ENCODE peak calls at places on chromosomes 6 and 20, in nine cellular contexts. One of them, this sample, is unnamed.
A peak's percentile ranks its signal among the peaks of the same experiment; 100 is the strongest.

GRCh38 chr20:55544638-55545037 is 460.7 kb downstream of the CBLN4 start:
- DNase-seq in coronary artery: no peak
- DNase-seq in HTR-8/SVneo: no peak
- DNase-seq in myocyte: no peak
- DNase-seq in NCI-H2081 treated with DMSO at 0.1 percent for 48 hours: no peak
- DNase-seq in epithelial cell of esophagus: no peak
- DNase-seq in stimulated activated CD4-positive, alpha-beta T cell treated with anti-CD3 and anti-CD28 coated beads, TNF-alpha, amount 100 ng/mL, for 1 hour: no peak
- DNase-seq in amygdala: no peak
- DNase-seq in naive B cell: no peak
- DNase-seq in this sample: no peak

GRCh38 chr6:130431346-130431745 is 65.5 kb downstream of the TMEM200A start:
- DNase-seq in stimulated activated CD4-positive, alpha-beta T cell treated with anti-CD3 and anti-CD28 coated beads, TNF-alpha, amount 100 ng/mL, for 1 hour: no peak
- DNase-seq in epithelial cell of esophagus: no peak
- DNase-seq in naive B cell: no peak
- DNase-seq in NCI-H2081 treated with DMSO at 0.1 percent for 48 hours: no peak
- DNase-seq in myocyte: no peak
- DNase-seq in coronary artery: no peak
- DNase-seq in amygdala: no peak
- DNase-seq in HTR-8/SVneo: no peak
- DNase-seq in this sample: no peak

GRCh38 chr6:162364488-162364887 is 363.1 kb downstream of the PRKN start:
- DNase-seq in myocyte: no peak
- DNase-seq in NCI-H2081 treated with DMSO at 0.1 percent for 48 hours: no peak
- DNase-seq in stimulated activated CD4-positive, alpha-beta T cell treated with anti-CD3 and anti-CD28 coated beads, TNF-alpha, amount 100 ng/mL, for 1 hour: no peak
- DNase-seq in amygdala: no peak
- DNase-seq in coronary artery: no peak
- DNase-seq in naive B cell: no peak
- DNase-seq in epithelial cell of esophagus: no peak
- DNase-seq in HTR-8/SVneo: no peak
- DNase-seq in this sample: no peak

GRCh38 chr6:159170333-159170672 is 1.1 kb downstream of the FNDC1 start:
- DNase-seq in myocyte: no peak
- DNase-seq in HTR-8/SVneo: no peak
- DNase-seq in amygdala: no peak
- DNase-seq in stimulated activated CD4-positive, alpha-beta T cell treated with anti-CD3 and anti-CD28 coated beads, TNF-alpha, amount 100 ng/mL, for 1 hour: no peak
- DNase-seq in coronary artery: no peak
- DNase-seq in NCI-H2081 treated with DMSO at 0.1 percent for 48 hours: no peak
- DNase-seq in naive B cell: no peak
- DNase-seq in epithelial cell of esophagus: no peak
- DNase-seq in this sample: no peak

GRCh38 chr6:166555066-166555465 is 31.4 kb downstream of the RAMACL start:
- DNase-seq in NCI-H2081 treated with DMSO at 0.1 percent for 48 hours: no peak
- DNase-seq in HTR-8/SVneo: no peak
- DNase-seq in naive B cell: no peak
- DNase-seq in epithelial cell of esophagus: no peak
- DNase-seq in myocyte: no peak
- DNase-seq in amygdala: no peak
- DNase-seq in coronary artery: no peak
- DNase-seq in stimulated activated CD4-positive, alpha-beta T cell treated with anti-CD3 and anti-CD28 coated beads, TNF-alpha, amount 100 ng/mL, for 1 hour: no peak
- DNase-seq in this sample: no peak

GRCh38 chr6:161644521-161644920 is 370.7 kb upstream of the AGPAT4 start:
- DNase-seq in epithelial cell of esophagus: no peak
- DNase-seq in HTR-8/SVneo: no peak
- DNase-seq in coronary artery: no peak
- DNase-seq in amygdala: no peak
- DNase-seq in stimulated activated CD4-positive, alpha-beta T cell treated with anti-CD3 and anti-CD28 coated beads, TNF-alpha, amount 100 ng/mL, for 1 hour: no peak
- DNase-seq in naive B cell: no peak
- DNase-seq in myocyte: no peak
- DNase-seq in NCI-H2081 treated with DMSO at 0.1 percent for 48 hours: no peak
- DNase-seq in this sample: no peak

GRCh38 chr6:8219352-8219943 is 117.1 kb upstream of the EEF1E1 start:
- DNase-seq in stimulated activated CD4-positive, alpha-beta T cell treated with anti-CD3 and anti-CD28 coated beads, TNF-alpha, amount 100 ng/mL, for 1 hour: no peak
- DNase-seq in epithelial cell of esophagus: peak; percentile 61
- DNase-seq in HTR-8/SVneo: peak; percentile 51
- DNase-seq in myocyte: peak; percentile 67
- DNase-seq in NCI-H2081 treated with DMSO at 0.1 percent for 48 hours: no peak
- DNase-seq in naive B cell: peak; percentile 5
- DNase-seq in amygdala: no peak
- DNase-seq in coronary artery: no peak
- DNase-seq in this sample: peak; percentile 30

GRCh38 chr20:58818585-58819285 is 32.0 kb downstream of the GNAS-AS1 start:
- DNase-seq in epithelial cell of esophagus: peak; percentile 62
- DNase-seq in amygdala: no peak
- DNase-seq in coronary artery: no peak
- DNase-seq in NCI-H2081 treated with DMSO at 0.1 percent for 48 hours: no peak
- DNase-seq in HTR-8/SVneo: peak; percentile 92
- DNase-seq in myocyte: peak; percentile 91
- DNase-seq in naive B cell: no peak
- DNase-seq in stimulated activated CD4-positive, alpha-beta T cell treated with anti-CD3 and anti-CD28 coated beads, TNF-alpha, amount 100 ng/mL, for 1 hour: no peak
- DNase-seq in this sample: peak; percentile 55

GRCh38 chr20:62726716-62727583 is 18.3 kb downstream of the NTSR1 start:
- DNase-seq in NCI-H2081 treated with DMSO at 0.1 percent for 48 hours: no peak
- DNase-seq in epithelial cell of esophagus: no peak
- DNase-seq in HTR-8/SVneo: no peak
- DNase-seq in myocyte: no peak
- DNase-seq in naive B cell: no peak
- DNase-seq in coronary artery: no peak
- DNase-seq in stimulated activated CD4-positive, alpha-beta T cell treated with anti-CD3 and anti-CD28 coated beads, TNF-alpha, amount 100 ng/mL, for 1 hour: no peak
- DNase-seq in amygdala: no peak
- DNase-seq in this sample: no peak

GRCh38 chr6:1477432-1478090 is 88.2 kb downstream of the FOXF2 start:
- DNase-seq in HTR-8/SVneo: peak; percentile 49
- DNase-seq in amygdala: no peak
- DNase-seq in myocyte: no peak
- DNase-seq in naive B cell: no peak
- DNase-seq in stimulated activated CD4-positive, alpha-beta T cell treated with anti-CD3 and anti-CD28 coated beads, TNF-alpha, amount 100 ng/mL, for 1 hour: no peak
- DNase-seq in coronary artery: no peak
- DNase-seq in epithelial cell of esophagus: peak; percentile 65
- DNase-seq in NCI-H2081 treated with DMSO at 0.1 percent for 48 hours: no peak
- DNase-seq in this sample: no peak

GRCh38 chr6:143501851-143502250 is 9.7 kb downstream of the FUCA2 start:
- DNase-seq in myocyte: no peak
- DNase-seq in HTR-8/SVneo: no peak
- DNase-seq in naive B cell: no peak
- DNase-seq in coronary artery: no peak
- DNase-seq in NCI-H2081 treated with DMSO at 0.1 percent for 48 hours: no peak
- DNase-seq in amygdala: no peak
- DNase-seq in epithelial cell of esophagus: no peak
- DNase-seq in stimulated activated CD4-positive, alpha-beta T cell treated with anti-CD3 and anti-CD28 coated beads, TNF-alpha, amount 100 ng/mL, for 1 hour: no peak
- DNase-seq in this sample: peak; percentile 15

GRCh38 chr20:52890130-52890529 is 82.0 kb upstream of the TSHZ2 start:
- DNase-seq in epithelial cell of esophagus: no peak
- DNase-seq in HTR-8/SVneo: no peak
- DNase-seq in myocyte: no peak
- DNase-seq in stimulated activated CD4-positive, alpha-beta T cell treated with anti-CD3 and anti-CD28 coated beads, TNF-alpha, amount 100 ng/mL, for 1 hour: no peak
- DNase-seq in coronary artery: no peak
- DNase-seq in naive B cell: no peak
- DNase-seq in NCI-H2081 treated with DMSO at 0.1 percent for 48 hours: no peak
- DNase-seq in amygdala: no peak
- DNase-seq in this sample: no peak

GRCh38 chr6:24126586-24127192 is 674 bp downstream of the NRSN1 start:
- DNase-seq in epithelial cell of esophagus: peak; percentile 74
- DNase-seq in coronary artery: no peak
- DNase-seq in myocyte: peak; percentile 46
- DNase-seq in HTR-8/SVneo: peak; percentile 31
- DNase-seq in amygdala: peak; percentile 11
- DNase-seq in naive B cell: no peak
- DNase-seq in NCI-H2081 treated with DMSO at 0.1 percent for 48 hours: no peak
- DNase-seq in stimulated activated CD4-positive, alpha-beta T cell treated with anti-CD3 and anti-CD28 coated beads, TNF-alpha, amount 100 ng/mL, for 1 hour: no peak
- DNase-seq in this sample: peak; percentile 70

GRCh38 chr6:104118274-104118673 is 741.4 kb downstream of the HACE1 start:
- DNase-seq in naive B cell: no peak
- DNase-seq in HTR-8/SVneo: peak; percentile 19
- DNase-seq in NCI-H2081 treated with DMSO at 0.1 percent for 48 hours: no peak
- DNase-seq in stimulated activated CD4-positive, alpha-beta T cell treated with anti-CD3 and anti-CD28 coated beads, TNF-alpha, amount 100 ng/mL, for 1 hour: no peak
- DNase-seq in amygdala: no peak
- DNase-seq in epithelial cell of esophagus: peak; percentile 59
- DNase-seq in coronary artery: no peak
- DNase-seq in myocyte: peak; percentile 8
- DNase-seq in this sample: no peak

GRCh38 chr6:165091121-165091785 is 218.2 kb downstream of the C6orf118 start:
- DNase-seq in amygdala: no peak
- DNase-seq in stimulated activated CD4-positive, alpha-beta T cell treated with anti-CD3 and anti-CD28 coated beads, TNF-alpha, amount 100 ng/mL, for 1 hour: no peak
- DNase-seq in NCI-H2081 treated with DMSO at 0.1 percent for 48 hours: no peak
- DNase-seq in naive B cell: no peak
- DNase-seq in HTR-8/SVneo: no peak
- DNase-seq in coronary artery: no peak
- DNase-seq in epithelial cell of esophagus: no peak
- DNase-seq in myocyte: peak; percentile 26
- DNase-seq in this sample: no peak

GRCh38 chr6:129593233-129593564 is 116.8 kb downstream of the ARHGAP18 start:
- DNase-seq in NCI-H2081 treated with DMSO at 0.1 percent for 48 hours: no peak
- DNase-seq in naive B cell: no peak
- DNase-seq in amygdala: no peak
- DNase-seq in epithelial cell of esophagus: no peak
- DNase-seq in stimulated activated CD4-positive, alpha-beta T cell treated with anti-CD3 and anti-CD28 coated beads, TNF-alpha, amount 100 ng/mL, for 1 hour: no peak
- DNase-seq in myocyte: no peak
- DNase-seq in HTR-8/SVneo: no peak
- DNase-seq in coronary artery: no peak
- DNase-seq in this sample: no peak

GRCh38 chr6:129672883-129673631 is 36.9 kb downstream of the ARHGAP18 start:
- DNase-seq in HTR-8/SVneo: peak; percentile 54
- DNase-seq in naive B cell: no peak
- DNase-seq in epithelial cell of esophagus: peak; percentile 69
- DNase-seq in myocyte: peak; percentile 60
- DNase-seq in stimulated activated CD4-positive, alpha-beta T cell treated with anti-CD3 and anti-CD28 coated beads, TNF-alpha, amount 100 ng/mL, for 1 hour: no peak
- DNase-seq in amygdala: no peak
- DNase-seq in NCI-H2081 treated with DMSO at 0.1 percent for 48 hours: no peak
- DNase-seq in coronary artery: no peak
- DNase-seq in this sample: peak; percentile 35

GRCh38 chr6:134026597-134026996 is 25.8 kb downstream of the SLC2A12 start:
- DNase-seq in amygdala: no peak
- DNase-seq in myocyte: no peak
- DNase-seq in HTR-8/SVneo: no peak
- DNase-seq in NCI-H2081 treated with DMSO at 0.1 percent for 48 hours: no peak
- DNase-seq in coronary artery: no peak
- DNase-seq in stimulated activated CD4-positive, alpha-beta T cell treated with anti-CD3 and anti-CD28 coated beads, TNF-alpha, amount 100 ng/mL, for 1 hour: no peak
- DNase-seq in epithelial cell of esophagus: peak; percentile 65
- DNase-seq in naive B cell: no peak
- DNase-seq in this sample: no peak

GRCh38 chr6:23413327-23414203 is 712.5 kb upstream of the NRSN1 start:
- DNase-seq in coronary artery: no peak
- DNase-seq in amygdala: no peak
- DNase-seq in NCI-H2081 treated with DMSO at 0.1 percent for 48 hours: no peak
- DNase-seq in naive B cell: no peak
- DNase-seq in stimulated activated CD4-positive, alpha-beta T cell treated with anti-CD3 and anti-CD28 coated beads, TNF-alpha, amount 100 ng/mL, for 1 hour: no peak
- DNase-seq in myocyte: no peak
- DNase-seq in HTR-8/SVneo: no peak
- DNase-seq in epithelial cell of esophagus: peak; percentile 38
- DNase-seq in this sample: no peak

GRCh38 chr6:129748212-129748900 is 38.4 kb upstream of the ARHGAP18 start:
- DNase-seq in coronary artery: no peak
- DNase-seq in stimulated activated CD4-positive, alpha-beta T cell treated with anti-CD3 and anti-CD28 coated beads, TNF-alpha, amount 100 ng/mL, for 1 hour: no peak
- DNase-seq in naive B cell: peak; percentile 52
- DNase-seq in amygdala: no peak
- DNase-seq in HTR-8/SVneo: no peak
- DNase-seq in NCI-H2081 treated with DMSO at 0.1 percent for 48 hours: no peak
- DNase-seq in myocyte: peak; percentile 40
- DNase-seq in epithelial cell of esophagus: peak; percentile 87
- DNase-seq in this sample: peak; percentile 84

GRCh38 chr6:163180874-163181541 is 233.5 kb upstream of the QKI start:
- DNase-seq in naive B cell: no peak
- DNase-seq in HTR-8/SVneo: peak; percentile 57
- DNase-seq in stimulated activated CD4-positive, alpha-beta T cell treated with anti-CD3 and anti-CD28 coated beads, TNF-alpha, amount 100 ng/mL, for 1 hour: no peak
- DNase-seq in amygdala: peak; percentile 86
- DNase-seq in epithelial cell of esophagus: peak; percentile 51
- DNase-seq in myocyte: peak; percentile 76
- DNase-seq in coronary artery: no peak
- DNase-seq in NCI-H2081 treated with DMSO at 0.1 percent for 48 hours: no peak
- DNase-seq in this sample: no peak

GRCh38 chr6:21845018-21845417 is 251.5 kb downstream of the SOX4 start:
- DNase-seq in HTR-8/SVneo: no peak
- DNase-seq in epithelial cell of esophagus: no peak
- DNase-seq in naive B cell: no peak
- DNase-seq in amygdala: no peak
- DNase-seq in myocyte: peak; percentile 19
- DNase-seq in stimulated activated CD4-positive, alpha-beta T cell treated with anti-CD3 and anti-CD28 coated beads, TNF-alpha, amount 100 ng/mL, for 1 hour: no peak
- DNase-seq in coronary artery: no peak
- DNase-seq in NCI-H2081 treated with DMSO at 0.1 percent for 48 hours: no peak
- DNase-seq in this sample: no peak

GRCh38 chr20:49790077-49790798 is 22.4 kb upstream of the SLC9A8 start:
- DNase-seq in NCI-H2081 treated with DMSO at 0.1 percent for 48 hours: no peak
- DNase-seq in naive B cell: no peak
- DNase-seq in coronary artery: no peak
- DNase-seq in myocyte: peak; percentile 55
- DNase-seq in HTR-8/SVneo: no peak
- DNase-seq in epithelial cell of esophagus: peak; percentile 30
- DNase-seq in amygdala: no peak
- DNase-seq in stimulated activated CD4-positive, alpha-beta T cell treated with anti-CD3 and anti-CD28 coated beads, TNF-alpha, amount 100 ng/mL, for 1 hour: no peak
- DNase-seq in this sample: no peak

GRCh38 chr20:29349836-29350235 is 1907.6 kb upstream of the DEFB115 start:
- DNase-seq in stimulated activated CD4-positive, alpha-beta T cell treated with anti-CD3 and anti-CD28 coated beads, TNF-alpha, amount 100 ng/mL, for 1 hour: no peak
- DNase-seq in epithelial cell of esophagus: no peak
- DNase-seq in coronary artery: no peak
- DNase-seq in amygdala: no peak
- DNase-seq in NCI-H2081 treated with DMSO at 0.1 percent for 48 hours: no peak
- DNase-seq in HTR-8/SVneo: no peak
- DNase-seq in myocyte: no peak
- DNase-seq in naive B cell: no peak
- DNase-seq in this sample: no peak

GRCh38 chr6:33112148-33112547 is 36.4 kb downstream of the HLA-DPB1 start:
- DNase-seq in coronary artery: no peak
- DNase-seq in amygdala: no peak
- DNase-seq in myocyte: peak; percentile 74
- DNase-seq in NCI-H2081 treated with DMSO at 0.1 percent for 48 hours: no peak
- DNase-seq in epithelial cell of esophagus: peak; percentile 66
- DNase-seq in HTR-8/SVneo: peak; percentile 72
- DNase-seq in naive B cell: peak; percentile 74
- DNase-seq in stimulated activated CD4-positive, alpha-beta T cell treated with anti-CD3 and anti-CD28 coated beads, TNF-alpha, amount 100 ng/mL, for 1 hour: no peak
- DNase-seq in this sample: peak; percentile 16

GRCh38 chr20:23857954-23858565 is 21.5 kb downstream of the CST5 start:
- DNase-seq in coronary artery: no peak
- DNase-seq in epithelial cell of esophagus: no peak
- DNase-seq in HTR-8/SVneo: no peak
- DNase-seq in amygdala: no peak
- DNase-seq in naive B cell: no peak
- DNase-seq in NCI-H2081 treated with DMSO at 0.1 percent for 48 hours: no peak
- DNase-seq in stimulated activated CD4-positive, alpha-beta T cell treated with anti-CD3 and anti-CD28 coated beads, TNF-alpha, amount 100 ng/mL, for 1 hour: no peak
- DNase-seq in myocyte: no peak
- DNase-seq in this sample: no peak

GRCh38 chr6:21731411-21732031 is 138.0 kb downstream of the SOX4 start:
- DNase-seq in myocyte: peak; percentile 24
- DNase-seq in NCI-H2081 treated with DMSO at 0.1 percent for 48 hours: no peak
- DNase-seq in HTR-8/SVneo: peak; percentile 17
- DNase-seq in coronary artery: no peak
- DNase-seq in epithelial cell of esophagus: peak; percentile 65
- DNase-seq in stimulated activated CD4-positive, alpha-beta T cell treated with anti-CD3 and anti-CD28 coated beads, TNF-alpha, amount 100 ng/mL, for 1 hour: no peak
- DNase-seq in naive B cell: no peak
- DNase-seq in amygdala: no peak
- DNase-seq in this sample: no peak

GRCh38 chr20:21182832-21183563 is 57.1 kb downstream of the KIZ start:
- DNase-seq in coronary artery: no peak
- DNase-seq in stimulated activated CD4-positive, alpha-beta T cell treated with anti-CD3 and anti-CD28 coated beads, TNF-alpha, amount 100 ng/mL, for 1 hour: no peak
- DNase-seq in amygdala: no peak
- DNase-seq in epithelial cell of esophagus: peak; percentile 20
- DNase-seq in NCI-H2081 treated with DMSO at 0.1 percent for 48 hours: no peak
- DNase-seq in HTR-8/SVneo: peak; percentile 78
- DNase-seq in naive B cell: no peak
- DNase-seq in myocyte: peak; percentile 88
- DNase-seq in this sample: no peak

GRCh38 chr6:170032197-170032596 is 258.7 kb downstream of the DLL1 start:
- DNase-seq in epithelial cell of esophagus: no peak
- DNase-seq in NCI-H2081 treated with DMSO at 0.1 percent for 48 hours: no peak
- DNase-seq in naive B cell: no peak
- DNase-seq in stimulated activated CD4-positive, alpha-beta T cell treated with anti-CD3 and anti-CD28 coated beads, TNF-alpha, amount 100 ng/mL, for 1 hour: no peak
- DNase-seq in amygdala: no peak
- DNase-seq in coronary artery: peak; percentile 63
- DNase-seq in myocyte: no peak
- DNase-seq in HTR-8/SVneo: no peak
- DNase-seq in this sample: no peak

GRCh38 chr6:145069966-145070365 is 665.4 kb downstream of the EPM2A start:
- DNase-seq in epithelial cell of esophagus: no peak
- DNase-seq in stimulated activated CD4-positive, alpha-beta T cell treated with anti-CD3 and anti-CD28 coated beads, TNF-alpha, amount 100 ng/mL, for 1 hour: no peak
- DNase-seq in NCI-H2081 treated with DMSO at 0.1 percent for 48 hours: no peak
- DNase-seq in myocyte: peak; percentile 61
- DNase-seq in coronary artery: no peak
- DNase-seq in HTR-8/SVneo: no peak
- DNase-seq in amygdala: no peak
- DNase-seq in naive B cell: no peak
- DNase-seq in this sample: no peak

GRCh38 chr20:62117362-62117646 is 5.0 kb upstream of the LSM14B start:
- DNase-seq in naive B cell: no peak
- DNase-seq in coronary artery: no peak
- DNase-seq in NCI-H2081 treated with DMSO at 0.1 percent for 48 hours: no peak
- DNase-seq in myocyte: no peak
- DNase-seq in HTR-8/SVneo: no peak
- DNase-seq in amygdala: no peak
- DNase-seq in epithelial cell of esophagus: no peak
- DNase-seq in stimulated activated CD4-positive, alpha-beta T cell treated with anti-CD3 and anti-CD28 coated beads, TNF-alpha, amount 100 ng/mL, for 1 hour: no peak
- DNase-seq in this sample: no peak